ENCODE peak calls at places on chromosomes 3 and 15, in four cellular contexts. C is mesendoderm, K is H9, W is H1. I is an unnamed sample.

GRCh38 chr3:117486709-117487394 is 777.3 kb downstream of the TUSC7 start:
- DNase-seq in W (no peak), C (no peak), K (no peak), I (no peak)

GRCh38 chr3:11522953-11523792 is 120.5 kb downstream of the VGLL4 start:
- DNase-seq in K (no peak), W (no peak), C (no peak), I (peak)

GRCh38 chr3:156743859-156744258 is 69.5 kb downstream of the TIPARP start:
- DNase-seq in W (no peak), K (peak), C (peak), I (no peak)

GRCh38 chr15:33358303-33358702 is 47.5 kb downstream of the RYR3 start:
- DNase-seq in W (no peak), C (no peak), K (no peak), I (no peak)

GRCh38 chr3:58078610-58079009 is 70.4 kb downstream of the FLNB start:
- DNase-seq in K (no peak), C (no peak), W (no peak), I (no peak)

GRCh38 chr3:58353722-58354553 is 21.2 kb downstream of the PXK start:
- DNase-seq in W (no peak), K (no peak), C (peak), I (peak)

GRCh38 chr3:143283432-143284128 is 164.0 kb downstream of the CHST2 start:
- DNase-seq in W (no peak), K (no peak), C (no peak), I (no peak)

GRCh38 chr3:62755285-62755684 is 119.9 kb downstream of the CADPS start:
- DNase-seq in W (no peak), C (no peak), K (no peak), I (no peak)

GRCh38 chr3:71785594-71786472 is 885 bp upstream of the PROK2 start:
- DNase-seq in C (peak), W (no peak), K (no peak), I (no peak)
- H3K27ac ChIP-seq in C (no peak), W (no peak), K (no peak), I (no peak)

GRCh38 chr15:74519311-74519710 is 21.7 kb upstream of the ARID3B start:
- DNase-seq in K (no peak), W (no peak), C (no peak), I (peak)
- H4K5ac ChIP-seq in K (no peak), W (no peak), C (no peak), I (no peak)

GRCh38 chr15:68643216-68643830 is 64.5 kb downstream of the CORO2B start:
- DNase-seq in C (peak), K (no peak), W (no peak), I (no peak)
- H2AK5ac ChIP-seq in C (no peak), K (no peak), W (no peak), I (peak)

GRCh38 chr3:140568842-140569520 is 108.9 kb upstream of the TRIM42 start:
- DNase-seq in W (no peak), C (no peak), K (no peak), I (no peak)
- H3K27ac ChIP-seq in W (no peak), C (no peak), K (no peak), I (no peak)

GRCh38 chr3:197249542-197249941 is 48.9 kb downstream of the DLG1 start:
- DNase-seq in C (no peak), W (no peak), K (no peak), I (no peak)
- H4K5ac ChIP-seq in C (no peak), W (no peak), K (no peak), I (no peak)

DNA sequence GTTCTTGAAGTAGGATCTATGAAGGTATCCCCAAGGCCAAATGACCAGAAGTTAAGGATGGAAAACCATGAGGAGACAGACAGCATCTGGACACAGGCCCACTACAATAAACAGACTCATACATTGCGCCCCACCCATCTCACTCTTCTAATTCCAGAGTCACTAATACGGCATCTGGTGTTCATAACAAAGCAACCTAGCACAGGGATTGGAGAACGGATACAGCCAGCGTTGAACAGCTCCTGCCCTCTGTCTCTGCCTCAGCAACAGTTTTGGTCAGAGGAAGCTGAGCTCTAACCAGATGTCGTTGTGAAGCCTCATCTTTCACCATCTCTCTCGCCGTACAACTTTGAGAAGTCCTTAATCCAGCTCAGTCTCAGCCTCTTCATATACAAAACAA is 44.5 kb upstream of the CCDC80 start:
- DNase-seq in W (no peak), K (no peak), C (no peak), I (peak)
- H2AK5ac ChIP-seq in W (peak), K (no peak), C (no peak), I (peak)

DNA sequence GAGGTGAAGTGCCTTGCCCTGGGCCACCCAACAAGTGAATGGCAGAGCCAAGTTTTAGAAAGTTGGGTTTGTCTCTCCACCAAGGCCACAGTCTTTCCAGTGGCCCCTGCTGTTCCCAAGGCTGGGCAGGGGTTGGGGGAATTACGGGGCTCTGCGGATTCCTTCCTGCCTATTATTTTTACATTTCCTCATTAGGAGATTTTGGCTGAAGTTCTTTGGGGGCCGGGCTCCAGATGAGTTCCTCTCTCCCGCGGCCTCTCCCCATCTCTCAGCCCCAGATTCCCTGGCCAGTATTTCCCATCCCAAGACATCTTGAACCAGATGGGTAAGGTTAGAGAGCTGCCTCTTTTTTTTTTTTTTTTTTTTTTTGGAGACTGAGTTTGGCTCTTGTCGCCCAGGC is 44.0 kb upstream of the SMAD6 start:
- DNase-seq in W (no peak), K (no peak), C (no peak), I (no peak)
- H3K27ac ChIP-seq in W (peak), K (no peak), C (no peak), I (no peak)

DNA sequence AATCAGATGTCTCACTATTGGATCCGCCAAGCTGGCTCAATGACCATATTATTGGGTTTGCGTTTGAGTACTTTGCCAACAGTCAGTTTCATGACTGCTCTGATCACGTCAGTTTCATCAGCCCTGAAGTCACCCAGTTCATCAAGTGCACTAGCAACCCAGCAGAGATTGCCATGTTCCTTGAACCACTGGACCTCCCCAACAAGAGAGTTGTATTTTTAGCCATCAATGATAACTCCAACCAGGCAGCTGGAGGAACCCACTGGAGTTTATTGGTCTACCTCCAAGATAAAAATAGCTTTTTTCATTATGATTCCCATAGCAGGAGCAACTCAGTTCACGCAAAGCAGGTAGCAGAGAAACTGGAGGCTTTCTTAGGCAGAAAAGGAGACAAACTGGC is 21.5 kb downstream of the SENP8 start:
- DNase-seq in W (no peak), C (no peak), K (no peak), I (no peak)
- H4K5ac ChIP-seq in W (no peak), C (no peak), K (no peak), I (no peak)

I was measured in IMR-90.